ENCODE peak calls at places on chromosomes 7 and 10, in six cellular contexts. One of them, this sample, is unnamed. For H3K9me3, the result is how much of the 10 kb centered on the place peaks cover.

GRCh38 chr7:45159296-45159695 is 1.7 kb downstream of the RAMP3 start:
- DNase-seq in IMR-90: no peak
- DNase-seq in uterus: no peak
- DNase-seq in thyroid gland: no peak
- DNase-seq in breast epithelium: no peak
- DNase-seq in esophagus muscularis mucosa: no peak
- DNase-seq in this sample: no peak

GRCh38 chr10:131849591-131850489 is 51.0 kb upstream of the PPP2R2D start:
- DNase-seq in breast epithelium: peak
- DNase-seq in IMR-90: no peak
- DNase-seq in thyroid gland: no peak
- DNase-seq in esophagus muscularis mucosa: no peak
- DNase-seq in uterus: no peak
- DNase-seq in this sample: no peak

GRCh38 chr10:104330168-104331117 is 7.8 kb downstream of the ITPRIP start:
- DNase-seq in thyroid gland: no peak
- DNase-seq in breast epithelium: peak
- DNase-seq in IMR-90: peak
- DNase-seq in esophagus muscularis mucosa: peak
- DNase-seq in uterus: peak
- DNase-seq in this sample: peak

GRCh38 chr10:71806706-71807556 is 33.6 kb upstream of the VSIR start:
- DNase-seq in thyroid gland: no peak
- DNase-seq in uterus: no peak
- DNase-seq in esophagus muscularis mucosa: no peak
- DNase-seq in breast epithelium: no peak
- DNase-seq in IMR-90: no peak
- DNase-seq in this sample: no peak

GRCh38 chr7:140945940-140946339 is 21.2 kb upstream of the BRAF start:
- DNase-seq in thyroid gland: no peak
- DNase-seq in breast epithelium: no peak
- DNase-seq in esophagus muscularis mucosa: no peak
- DNase-seq in IMR-90: no peak
- DNase-seq in uterus: no peak
- DNase-seq in this sample: no peak

GRCh38 chr10:86946215-86947170 is 10.9 kb downstream of the MMRN2 start:
- DNase-seq in esophagus muscularis mucosa: no peak
- DNase-seq in thyroid gland: peak
- DNase-seq in uterus: peak
- DNase-seq in IMR-90: no peak
- DNase-seq in breast epithelium: peak
- DNase-seq in this sample: no peak

GRCh38 chr10:1670541-1671365 is 66.6 kb downstream of the ADARB2 start:
- DNase-seq in esophagus muscularis mucosa: no peak
- DNase-seq in IMR-90: no peak
- DNase-seq in uterus: no peak
- DNase-seq in thyroid gland: no peak
- DNase-seq in breast epithelium: no peak
- DNase-seq in this sample: no peak

GRCh38 chr10:49414496-49414895 is 18.6 kb upstream of the DRGX start:
- DNase-seq in breast epithelium: no peak
- DNase-seq in esophagus muscularis mucosa: no peak
- DNase-seq in thyroid gland: no peak
- DNase-seq in IMR-90: no peak
- DNase-seq in uterus: no peak
- DNase-seq in this sample: no peak

GRCh38 chr10:75400163-75400768 is 1.3 kb downstream of the ZNF503 start:
- DNase-seq in breast epithelium: peak
- DNase-seq in uterus: no peak
- DNase-seq in thyroid gland: peak
- DNase-seq in esophagus muscularis mucosa: no peak
- DNase-seq in IMR-90: no peak
- DNase-seq in this sample: peak

GRCh38 chr10:102266670-102267069 is 21.3 kb downstream of the GBF1 start:
- DNase-seq in uterus: no peak
- DNase-seq in thyroid gland: no peak
- DNase-seq in esophagus muscularis mucosa: no peak
- DNase-seq in breast epithelium: no peak
- DNase-seq in IMR-90: no peak
- DNase-seq in this sample: no peak

GRCh38 chr7:123154231-123154860 is 45.4 kb downstream of the SLC13A1 start:
- DNase-seq in uterus: peak
- DNase-seq in breast epithelium: peak
- DNase-seq in esophagus muscularis mucosa: peak
- DNase-seq in IMR-90: peak
- DNase-seq in thyroid gland: peak
- DNase-seq in this sample: peak

GRCh38 chr10:117214401-117214800 is 17.1 kb downstream of the KCNK18 start:
- DNase-seq in breast epithelium: no peak
- DNase-seq in thyroid gland: no peak
- DNase-seq in IMR-90: peak
- DNase-seq in esophagus muscularis mucosa: no peak
- DNase-seq in uterus: no peak
- DNase-seq in this sample: no peak

GRCh38 chr10:119897366-119897765 is 4.8 kb downstream of the SEC23IP start:
- DNase-seq in IMR-90: no peak
- DNase-seq in uterus: no peak
- DNase-seq in esophagus muscularis mucosa: no peak
- DNase-seq in thyroid gland: no peak
- DNase-seq in breast epithelium: no peak
- DNase-seq in this sample: no peak

GRCh38 chr10:112811741-112812551 is 138.1 kb upstream of the TCF7L2 start:
- DNase-seq in esophagus muscularis mucosa: no peak
- DNase-seq in IMR-90: peak
- DNase-seq in thyroid gland: peak
- DNase-seq in breast epithelium: peak
- DNase-seq in uterus: peak
- DNase-seq in this sample: no peak

GRCh38 chr10:32332299-32332750 is 14.6 kb downstream of the EPC1 start:
- DNase-seq in breast epithelium: no peak
- DNase-seq in uterus: no peak
- DNase-seq in IMR-90: peak
- DNase-seq in esophagus muscularis mucosa: no peak
- DNase-seq in thyroid gland: no peak
- DNase-seq in this sample: peak

GRCh38 chr10:61001731-61002122 is 57.7 kb upstream of the RHOBTB1 start:
- DNase-seq in uterus: peak
- DNase-seq in thyroid gland: no peak
- DNase-seq in IMR-90: no peak
- DNase-seq in esophagus muscularis mucosa: no peak
- DNase-seq in breast epithelium: no peak
- DNase-seq in this sample: no peak

GRCh38 chr10:49258351-49258683 is 40.7 kb upstream of the C10orf71 start:
- DNase-seq in uterus: no peak
- DNase-seq in IMR-90: no peak
- DNase-seq in esophagus muscularis mucosa: no peak
- DNase-seq in breast epithelium: no peak
- DNase-seq in thyroid gland: no peak
- DNase-seq in this sample: no peak

GRCh38 chr10:36531621-36532020 is 593.8 kb upstream of the ANKRD30A start:
- DNase-seq in uterus: no peak
- DNase-seq in thyroid gland: no peak
- DNase-seq in IMR-90: peak
- DNase-seq in breast epithelium: no peak
- DNase-seq in esophagus muscularis mucosa: no peak
- DNase-seq in this sample: no peak

GRCh38 chr10:36526045-36526444 is 599.4 kb upstream of the ANKRD30A start:
- DNase-seq in breast epithelium: no peak
- DNase-seq in esophagus muscularis mucosa: no peak
- DNase-seq in IMR-90: no peak
- DNase-seq in thyroid gland: no peak
- DNase-seq in uterus: no peak
- DNase-seq in this sample: no peak
- H3K9me3 ChIP-seq in breast epithelium: under half
- H3K9me3 ChIP-seq in esophagus muscularis mucosa: under half
- H3K9me3 ChIP-seq in IMR-90: under half
- H3K9me3 ChIP-seq in thyroid gland: under half
- H3K9me3 ChIP-seq in uterus: under half
- H3K9me3 ChIP-seq in this sample: under half

GRCh38 chr7:155644178-155644970 is at the start of gene RBM33:
- DNase-seq in uterus: peak
- DNase-seq in IMR-90: peak
- DNase-seq in breast epithelium: peak
- DNase-seq in esophagus muscularis mucosa: peak
- DNase-seq in thyroid gland: peak
- DNase-seq in this sample: peak
- TF ChIP-seq POLR2A in uterus: peak
- TF ChIP-seq POLR2A in IMR-90: peak
- TF ChIP-seq POLR2A in breast epithelium: no peak
- TF ChIP-seq POLR2A in esophagus muscularis mucosa: peak
- TF ChIP-seq POLR2A in thyroid gland: peak
- TF ChIP-seq POLR2A in this sample: no peak

DNA sequence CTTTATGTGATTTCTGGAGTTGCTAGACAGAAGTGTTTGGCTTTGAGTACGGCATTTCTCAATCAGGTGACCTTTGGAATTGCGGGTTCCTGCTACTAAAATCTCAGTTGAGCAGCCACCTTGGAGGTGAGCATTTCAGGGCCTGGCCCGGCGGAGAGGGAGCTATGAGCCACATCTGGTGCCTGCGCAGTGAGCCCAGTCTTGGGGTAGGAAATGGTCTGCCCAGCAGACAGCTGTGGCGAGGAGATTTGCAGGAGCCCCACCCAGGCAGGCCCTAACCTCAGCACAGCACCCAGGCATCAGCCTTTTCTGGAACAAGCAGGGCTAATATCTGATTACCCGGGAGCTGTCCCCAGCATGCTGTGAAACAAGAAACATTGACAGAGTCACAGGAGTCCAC is 547.9 kb upstream of the FOXK1 start:
- DNase-seq in esophagus muscularis mucosa: no peak
- DNase-seq in thyroid gland: no peak
- DNase-seq in IMR-90: no peak
- DNase-seq in breast epithelium: no peak
- DNase-seq in uterus: no peak
- DNase-seq in this sample: no peak
- H3K4me3 ChIP-seq in esophagus muscularis mucosa: no peak
- H3K4me3 ChIP-seq in thyroid gland: no peak
- H3K4me3 ChIP-seq in IMR-90: no peak
- H3K4me3 ChIP-seq in breast epithelium: no peak
- H3K4me3 ChIP-seq in uterus: no peak
- H3K4me3 ChIP-seq in this sample: no peak

GRCh38 chr7:139570119-139570518 is 46.6 kb downstream of the CLEC2L start:
- DNase-seq in thyroid gland: no peak
- DNase-seq in uterus: no peak
- DNase-seq in esophagus muscularis mucosa: no peak
- DNase-seq in breast epithelium: peak
- DNase-seq in IMR-90: no peak
- DNase-seq in this sample: peak
- H3K9me3 ChIP-seq in thyroid gland: under half
- H3K9me3 ChIP-seq in uterus: under half
- H3K9me3 ChIP-seq in esophagus muscularis mucosa: under half
- H3K9me3 ChIP-seq in breast epithelium: under half
- H3K9me3 ChIP-seq in IMR-90: under half
- H3K9me3 ChIP-seq in this sample: under half

DNA sequence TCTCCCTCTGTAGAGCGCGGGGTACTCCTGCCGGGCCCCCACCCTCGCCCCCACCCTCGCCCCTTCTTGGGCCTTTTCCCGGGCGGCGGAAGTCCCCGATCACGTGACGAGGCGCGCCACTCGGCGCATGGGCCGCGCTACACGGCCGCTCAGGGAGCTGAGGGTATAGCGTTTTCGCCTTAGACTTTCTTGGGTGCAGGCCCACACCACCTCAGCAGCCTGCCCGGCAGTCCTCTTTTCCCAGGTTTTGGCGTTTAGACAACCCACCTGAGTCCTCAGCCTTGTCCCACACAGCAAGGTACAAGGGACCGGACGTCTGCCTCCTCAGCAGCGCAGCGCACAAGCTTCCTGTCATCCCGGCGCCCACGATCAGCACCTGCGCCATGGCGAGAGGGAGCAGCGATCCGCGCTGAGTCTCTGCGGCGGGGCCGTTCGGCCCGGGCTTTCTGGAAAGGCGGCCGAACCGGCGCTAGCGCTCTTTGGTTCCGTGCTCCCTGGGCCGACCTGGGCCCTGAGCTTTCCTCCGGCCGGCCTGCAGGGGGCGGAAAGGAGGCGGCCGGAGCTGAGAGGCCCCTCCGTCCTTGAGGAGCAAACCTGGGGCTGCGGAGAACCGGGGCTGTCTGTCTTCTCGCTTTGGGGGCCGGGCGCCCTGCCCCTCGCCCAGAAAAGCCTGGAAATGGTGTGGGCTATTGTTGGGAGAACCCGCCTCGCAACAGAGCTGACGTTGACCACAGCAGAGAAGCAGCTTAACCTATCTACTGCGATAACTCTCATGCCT is at the start of gene RNLS:
- DNase-seq in breast epithelium: peak
- DNase-seq in uterus: peak
- DNase-seq in thyroid gland: peak
- DNase-seq in IMR-90: peak
- DNase-seq in esophagus muscularis mucosa: peak
- DNase-seq in this sample: peak
- TF ChIP-seq POLR2A in breast epithelium: no peak
- TF ChIP-seq POLR2A in uterus: no peak
- TF ChIP-seq POLR2A in thyroid gland: peak
- TF ChIP-seq POLR2A in IMR-90: no peak
- TF ChIP-seq POLR2A in esophagus muscularis mucosa: no peak
- TF ChIP-seq POLR2A in this sample: no peak

DNA sequence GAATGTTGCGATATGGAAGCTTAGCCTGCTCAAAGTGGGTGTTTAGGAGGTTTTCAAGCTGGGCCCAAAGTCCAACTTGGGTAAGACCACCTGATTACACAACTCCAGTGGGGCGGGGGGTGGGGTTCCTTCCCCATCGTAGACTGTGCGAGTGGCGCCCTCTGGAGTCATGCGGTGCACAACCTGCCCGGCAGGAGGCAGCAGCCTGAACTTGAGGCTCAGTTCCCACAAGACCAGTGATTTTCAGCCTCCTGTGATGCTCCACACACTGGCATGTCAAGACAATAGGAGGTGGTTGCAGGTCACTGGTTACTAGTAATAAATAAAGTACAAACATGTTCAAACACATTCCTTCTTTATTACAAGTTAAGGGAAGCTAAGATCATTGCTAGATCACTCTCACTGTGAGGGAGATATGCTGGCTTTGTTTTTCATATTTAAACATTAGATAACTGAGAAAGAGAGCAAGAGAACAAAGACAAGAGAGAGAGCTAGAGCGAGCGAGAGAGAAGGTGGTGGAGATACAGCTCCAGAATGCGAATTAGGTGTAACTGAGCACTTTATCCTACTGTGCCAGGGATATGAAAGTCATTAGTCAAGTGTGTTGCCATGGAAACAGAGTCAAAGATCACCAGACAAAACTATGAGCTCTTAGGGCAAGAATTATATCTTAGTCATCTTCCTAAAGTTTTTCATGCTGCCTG is 97.4 kb upstream of the BMPER start:
- DNase-seq in esophagus muscularis mucosa: peak
- DNase-seq in breast epithelium: no peak
- DNase-seq in thyroid gland: no peak
- DNase-seq in IMR-90: peak
- DNase-seq in uterus: no peak
- DNase-seq in this sample: peak
- H3K4me3 ChIP-seq in esophagus muscularis mucosa: no peak
- H3K4me3 ChIP-seq in breast epithelium: no peak
- H3K4me3 ChIP-seq in thyroid gland: no peak
- H3K4me3 ChIP-seq in IMR-90: no peak
- H3K4me3 ChIP-seq in uterus: no peak
- H3K4me3 ChIP-seq in this sample: no peak

DNA sequence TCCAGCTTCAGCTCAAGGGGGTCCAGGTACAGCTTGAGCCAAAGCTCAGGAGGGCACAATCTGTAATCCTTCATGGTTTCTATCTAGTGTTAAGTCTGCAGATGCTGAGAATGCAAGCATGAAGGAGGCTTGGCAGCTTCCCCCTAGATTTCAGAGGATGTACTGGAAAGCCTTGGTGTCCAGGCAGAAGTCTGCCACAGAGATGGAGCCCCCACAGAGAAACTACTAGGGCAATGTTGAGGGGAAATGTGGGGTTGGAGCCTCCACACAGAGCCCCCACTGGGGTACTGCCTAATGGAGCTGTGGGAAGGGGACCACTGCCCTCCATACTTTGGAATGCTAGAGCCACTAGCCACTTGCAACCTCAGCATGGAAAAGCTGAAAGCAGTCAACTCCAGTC is 11.4 kb downstream of the ZNF25 start:
- DNase-seq in breast epithelium: no peak
- DNase-seq in IMR-90: no peak
- DNase-seq in esophagus muscularis mucosa: no peak
- DNase-seq in uterus: no peak
- DNase-seq in thyroid gland: no peak
- DNase-seq in this sample: no peak
- H3K9me3 ChIP-seq in breast epithelium: under half
- H3K9me3 ChIP-seq in IMR-90: under half
- H3K9me3 ChIP-seq in esophagus muscularis mucosa: under half
- H3K9me3 ChIP-seq in uterus: under half
- H3K9me3 ChIP-seq in thyroid gland: under half
- H3K9me3 ChIP-seq in this sample: under half

This sample was measured in testis.